ENCODE peak calls at places on chromosomes 6 and 20, in six cellular contexts. X is neural progenitor cell, Y is fibroblast of lung, C is GM23248, I is HCT116, V is H1. T is an unnamed sample.

GRCh38 chr6:163170294-163170883 is 244.1 kb upstream of the QKI start:
- DNase-seq in X (no peak), Y (no peak), C (peak; percentile 18), I (no peak), V (peak; percentile 73), T (peak; percentile 33)

GRCh38 chr20:56788671-56789610 is 159.8 kb downstream of the TFAP2C start:
- DNase-seq in X (no peak), Y (no peak), C (peak; percentile 45), I (no peak), V (no peak), T (peak; percentile 77)

GRCh38 chr6:90703383-90703782 is 116.5 kb upstream of the MAP3K7 start:
- DNase-seq in X (no peak), Y (no peak), C (no peak), I (no peak), V (no peak), T (no peak)

GRCh38 chr6:143542915-143543314 is 31.4 kb upstream of the FUCA2 start:
- DNase-seq in X (no peak), Y (no peak), C (peak; percentile 77), I (no peak), V (no peak), T (peak; percentile 25)

GRCh38 chr6:30219244-30219643 is 6.0 kb upstream of the TRIM26 start:
- DNase-seq in X (peak; percentile 66), Y (peak; percentile 56), C (peak; percentile 73), I (no peak), V (peak; percentile 59), T (peak; percentile 78)

GRCh38 chr6:77463308-77463880 is at the start of gene HTR1B:
- DNase-seq in X (peak; percentile 37), Y (no peak), C (peak; percentile 35), I (no peak), V (peak; percentile 80), T (no peak)

GRCh38 chr6:35573495-35574110 is 60.9 kb upstream of the TULP1 start:
- DNase-seq in X (no peak), Y (no peak), C (no peak), I (no peak), V (no peak), T (no peak)

GRCh38 chr20:64077876-64078551 is 1.3 kb downstream of the RGS19 start:
- DNase-seq in X (no peak), Y (no peak), C (no peak), I (no peak), V (no peak), T (no peak)

GRCh38 chr6:97669191-97669651 is 386.2 kb upstream of the MMS22L start:
- DNase-seq in X (peak; percentile 62), Y (peak; percentile 28), C (peak; percentile 46), I (no peak), V (peak; percentile 47), T (no peak)

GRCh38 chr6:26121141-26122004 is 34.1 kb downstream of the HFE start:
- DNase-seq in X (no peak), Y (peak; percentile 39), C (peak; percentile 15), I (peak; percentile 45), V (no peak), T (peak; percentile 74)

GRCh38 chr20:43631598-43631997 is 35.3 kb upstream of the MYBL2 start:
- DNase-seq in X (no peak), Y (no peak), C (no peak), I (no peak), V (no peak), T (no peak)

GRCh38 chr6:157099912-157100593 is 223.3 kb downstream of the TMEM242 start:
- DNase-seq in X (no peak), Y (no peak), C (no peak), I (no peak), V (no peak), T (no peak)

GRCh38 chr6:41638801-41639555 is 710 bp downstream of the MDFI start:
- DNase-seq in X (peak; percentile 73), Y (peak; percentile 33), C (no peak), I (no peak), V (peak; percentile 81), T (no peak)
- TF ChIP-seq EZH2 in X (no peak), Y (peak; percentile 94), C (peak; percentile 57), I (no peak), V (peak; percentile 67), T (no peak)

GRCh38 chr6:168597471-168597875 is 156.5 kb downstream of the SMOC2 start:
- DNase-seq in X (no peak), Y (no peak), C (no peak), I (no peak), V (no peak), T (no peak)
- H3K9me3 ChIP-seq in X (no peaks in the 10 kb centered on the region), Y (no peaks in the 10 kb centered on the region), C (no peaks in the 10 kb centered on the region), I (no peaks in the 10 kb centered on the region), V (no peaks in the 10 kb centered on the region), T (no peaks in the 10 kb centered on the region)

GRCh38 chr6:166862287-166862977 is 93.9 kb downstream of the RNASET2 start:
- DNase-seq in X (peak; percentile 76), Y (no peak), C (peak; percentile 23), I (no peak), V (peak; percentile 81), T (no peak)
- TF ChIP-seq EZH2 in X (no peak), Y (peak; percentile 25), C (peak; percentile 59), I (no peak), V (no peak), T (no peak)

GRCh38 chr20:31476648-31477220 is 1.6 kb downstream of the REM1 start:
- DNase-seq in X (no peak), Y (no peak), C (no peak), I (no peak), V (no peak), T (no peak)
- H3K9me3 ChIP-seq in X (peaks cover 11% of the 10 kb centered on the region), Y (no peaks in the 10 kb centered on the region), C (no peaks in the 10 kb centered on the region), I (no peaks in the 10 kb centered on the region), V (peaks cover 70% of the 10 kb centered on the region), T (no peaks in the 10 kb centered on the region)

GRCh38 chr6:105646391-105646867 is 243.5 kb upstream of the PREP start:
- DNase-seq in X (no peak), Y (no peak), C (peak; percentile 4), I (no peak), V (no peak), T (peak; percentile 41)
- TF ChIP-seq EZH2 in X (no peak), Y (no peak), C (no peak), I (no peak), V (no peak), T (no peak)

DNA sequence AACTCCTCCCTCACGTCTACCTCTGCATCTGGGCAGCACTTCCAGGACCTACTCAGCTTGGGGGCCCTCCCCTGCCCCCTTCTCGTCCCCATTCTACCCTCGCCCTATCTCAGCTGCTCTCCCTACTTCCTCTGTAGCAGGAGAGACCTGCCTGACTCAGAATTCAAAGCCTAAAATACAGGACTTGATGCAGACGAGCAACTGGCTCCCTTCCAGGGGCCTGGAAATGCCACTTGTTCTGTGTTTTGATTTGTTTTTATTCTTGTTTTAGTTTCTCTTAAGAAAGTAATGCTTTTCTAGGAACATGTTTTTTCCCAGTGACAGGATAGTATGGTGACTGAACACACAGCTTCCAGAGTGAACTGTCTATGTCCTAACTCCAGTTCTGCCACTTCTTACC is 320.4 kb upstream of the CDH4 start:
- DNase-seq in X (no peak), Y (no peak), C (no peak), I (no peak), V (no peak), T (no peak)
- H3K9me3 ChIP-seq in X (no peaks in the 10 kb centered on the region), Y (no peaks in the 10 kb centered on the region), C (no peaks in the 10 kb centered on the region), I (peaks cover 20% of the 10 kb centered on the region), V (no peaks in the 10 kb centered on the region), T (peaks cover 11% of the 10 kb centered on the region)

GRCh38 chr6:108168501-108168979 is 2.7 kb downstream of the NR2E1 start:
- DNase-seq in X (peak; percentile 90), Y (no peak), C (peak; percentile 49), I (no peak), V (peak; percentile 77), T (no peak)
- TF ChIP-seq EZH2 in X (peak; percentile 66), Y (no peak), C (peak; percentile 54), I (no peak), V (peak; percentile 89), T (no peak)

GRCh38 chr6:137488736-137489409 is 5.3 kb downstream of the OLIG3 start:
- DNase-seq in X (peak; percentile 60), Y (no peak), C (no peak), I (no peak), V (peak; percentile 84), T (no peak)
- H3K9me3 ChIP-seq in X (no peaks in the 10 kb centered on the region), Y (no peaks in the 10 kb centered on the region), C (no peaks in the 10 kb centered on the region), I (no peaks in the 10 kb centered on the region), V (no peaks in the 10 kb centered on the region), T (no peaks in the 10 kb centered on the region)

DNA sequence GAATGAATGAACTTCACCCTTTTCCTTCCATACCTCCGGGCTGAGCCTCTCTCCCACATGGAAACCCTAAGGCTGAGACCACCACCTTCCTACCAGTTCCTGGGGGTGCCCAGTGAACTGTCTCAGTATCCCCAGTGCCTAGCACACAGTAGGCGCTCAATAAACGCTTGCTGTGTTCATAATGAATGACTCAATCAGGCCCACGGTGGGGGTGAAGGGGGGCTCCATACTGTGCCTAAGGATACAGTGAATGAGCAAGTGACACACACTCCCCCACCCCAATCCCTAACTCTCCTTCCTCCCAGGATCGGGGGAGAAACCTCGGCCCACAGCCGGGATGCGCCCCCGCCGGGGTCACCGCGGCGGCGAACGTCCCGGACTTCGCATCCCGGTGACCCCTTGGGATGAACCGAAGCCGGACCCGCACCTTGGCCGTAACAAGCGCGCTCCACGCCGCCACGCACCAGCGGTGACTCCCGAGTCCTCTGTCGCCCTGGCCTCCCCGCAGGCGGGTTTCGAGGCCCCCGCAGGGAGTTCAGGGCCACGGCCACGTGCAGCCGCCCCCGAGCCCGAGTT is 592 bp downstream of the KCNG1 start:
- DNase-seq in X (no peak), Y (no peak), C (no peak), I (no peak), V (no peak), T (peak; percentile 25)
- TF ChIP-seq EZH2 in X (no peak), Y (peak; percentile 21), C (no peak), I (no peak), V (peak; percentile 64), T (no peak)

DNA sequence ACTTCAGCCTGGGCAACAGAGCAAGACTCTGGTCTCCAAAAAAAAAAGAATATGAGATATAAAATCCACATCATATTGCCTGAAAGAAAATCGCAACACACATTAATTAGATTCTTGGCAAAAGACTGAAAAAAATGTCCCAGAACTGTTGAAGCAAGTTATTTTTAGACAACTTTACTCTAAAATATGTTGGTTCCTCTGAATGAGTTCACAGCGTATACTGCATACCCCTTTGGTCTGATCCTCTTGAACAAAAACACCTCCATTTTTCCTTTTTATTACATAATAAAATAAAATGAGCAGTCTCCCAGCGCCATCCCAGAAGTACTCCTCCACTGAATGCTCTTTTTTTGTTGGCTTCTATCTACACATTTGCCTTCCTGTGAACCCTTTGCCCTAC is 126.0 kb upstream of the TMEM170B start:
- DNase-seq in X (no peak), Y (no peak), C (no peak), I (no peak), V (no peak), T (no peak)
- H3K9me3 ChIP-seq in X (no peaks in the 10 kb centered on the region), Y (no peaks in the 10 kb centered on the region), C (no peaks in the 10 kb centered on the region), I (no peaks in the 10 kb centered on the region), V (no peaks in the 10 kb centered on the region), T (no peaks in the 10 kb centered on the region)

T was measured in PC-3.